ENCODE peak calls at places on chromosomes 13 and 19, in five cellular contexts. X is GM04504; O is Peyer's patch; W is NCI-H1105 treated with DMSO at 0.1 percent for 48 hours; J is stimulated activated CD8-positive, alpha-beta memory T cell treated with anti-CD3 and anti-CD28 coated beads, Interleukin-15, amount 100 ng/mL, for 1 hour. K is an unnamed sample.

GRCh38 chr13:41389580-41389979 is 67.8 kb upstream of the RGCC start:
- DNase-seq in J (no peak), W (no peak), O (no peak), X (no peak), K (no peak)

GRCh38 chr19:10817291-10818038 is 18.5 kb downstream of the TMED1 start:
- DNase-seq in X (peak), J (no peak), O (no peak), W (no peak), K (no peak)

GRCh38 chr13:68713394-68713793 is 1394.2 kb upstream of the ATXN8OS start:
- DNase-seq in X (no peak), J (no peak), O (no peak), W (no peak), K (no peak)

GRCh38 chr19:1655131-1655981 is 2.9 kb upstream of the TCF3 start:
- DNase-seq in W (no peak), J (no peak), X (no peak), O (no peak), K (no peak)

GRCh38 chr13:27022571-27023311 is 148.9 kb downstream of the USP12 start:
- DNase-seq in W (no peak), J (no peak), X (peak), O (no peak), K (peak)

GRCh38 chr19:46875657-46876056 is 14.9 kb downstream of the ARHGAP35 start:
- DNase-seq in J (no peak), O (no peak), X (no peak), W (no peak), K (no peak)

GRCh38 chr19:4524808-4525562 is 6.7 kb upstream of the PLIN4 start:
- DNase-seq in O (peak), W (peak), J (peak), X (no peak), K (peak)

GRCh38 chr19:38831142-38831605 is 420 bp downstream of the ECH1 start:
- DNase-seq in O (peak), X (peak), W (no peak), J (no peak), K (no peak)

GRCh38 chr19:45163156-45163555 is 2.4 kb upstream of the NKPD1 start:
- DNase-seq in W (no peak), X (no peak), J (no peak), O (no peak), K (no peak)

GRCh38 chr19:18879579-18880373 is 16.2 kb downstream of the CERS1 start:
- DNase-seq in O (no peak), J (no peak), X (no peak), W (no peak), K (peak)

GRCh38 chr19:8367327-8368001 is 3.5 kb downstream of the ANGPTL4 start:
- DNase-seq in J (no peak), X (peak), W (peak), O (peak), K (peak)

GRCh38 chr13:101965096-101965495 is 436.8 kb downstream of the FGF14 start:
- DNase-seq in O (no peak), J (no peak), X (no peak), W (no peak), K (no peak)

GRCh38 chr19:29004796-29005195 is 208.2 kb downstream of the UQCRFS1 start:
- DNase-seq in W (no peak), X (no peak), O (no peak), J (no peak), K (no peak)

GRCh38 chr13:49877629-49878218 is 58.4 kb downstream of the SPRYD7 start:
- DNase-seq in J (no peak), O (no peak), X (no peak), W (no peak), K (no peak)

GRCh38 chr19:47232422-47233211 is 1.6 kb upstream of the BBC3 start:
- DNase-seq in J (no peak), W (peak), O (no peak), X (no peak), K (no peak)

GRCh38 chr19:10694706-10695105 is 6.5 kb upstream of the QTRT1 start:
- DNase-seq in J (no peak), O (no peak), X (no peak), W (peak), K (peak)

GRCh38 chr19:10001899-10002298 is 8.4 kb downstream of the COL5A3 start:
- DNase-seq in X (peak), J (no peak), O (no peak), W (no peak), K (no peak)

GRCh38 chr13:33628662-33629061 is 189.3 kb upstream of the RFC3 start:
- DNase-seq in W (no peak), X (no peak), J (no peak), O (no peak), K (no peak)

GRCh38 chr13:53821632-53822031 is 793.0 kb downstream of the OLFM4 start:
- DNase-seq in O (no peak), W (no peak), X (no peak), J (no peak), K (no peak)

GRCh38 chr13:59452189-59452588 is 711.5 kb downstream of the DIAPH3 start:
- DNase-seq in X (no peak), J (no peak), W (peak), O (no peak), K (peak)

GRCh38 chr13:95509521-95510315 is 42.8 kb upstream of the CLDN10 start:
- DNase-seq in W (no peak), O (no peak), J (no peak), X (peak), K (no peak)

GRCh38 chr19:11196406-11197287 is 698 bp downstream of the KANK2 start:
- DNase-seq in W (no peak), J (no peak), O (no peak), X (no peak), K (no peak)

GRCh38 chr13:100811431-100811830 is 136.8 kb upstream of the TMTC4 start:
- DNase-seq in O (no peak), J (no peak), X (no peak), W (no peak), K (no peak)

GRCh38 chr19:19539738-19540703 is 2.0 kb downstream of the CILP2 start:
- DNase-seq in J (peak), O (peak), X (no peak), W (no peak), K (no peak)

GRCh38 chr13:90800082-90800746 is 547.3 kb upstream of the MIR17HG start:
- DNase-seq in X (no peak), O (no peak), W (no peak), J (no peak), K (no peak)

GRCh38 chr19:14118165-14119051 is 846 bp upstream of the PRKACA start:
- DNase-seq in W (peak), O (peak), J (peak), X (peak), K (peak)

GRCh38 chr13:61170791-61171330 is 244.8 kb downstream of the PCDH20 start:
- DNase-seq in O (no peak), J (no peak), W (peak), X (no peak), K (no peak)

GRCh38 chr19:3338541-3339181 is 27.7 kb upstream of the NFIC start:
- DNase-seq in X (no peak), O (peak), W (no peak), J (peak), K (no peak)

K was measured in NCI-H1092 treated with DMSO at 0.1 percent for 48 hours.